ENCODE peak calls at places on chromosomes 3 and 15, in four cellular contexts. J is cardiac fibroblast, M is fibroblast of mammary gland, C is A549. T is an unnamed sample.

GRCh38 chr15:69175536-69175935 is 15.1 kb downstream of the GLCE start:
- DNase-seq in J (no peak), M (no peak), C (no peak), T (no peak)

GRCh38 chr15:90160781-90161727 is 40.1 kb upstream of the SEMA4B start:
- DNase-seq in J (no peak), M (no peak), C (peak), T (no peak)

GRCh38 chr3:55474213-55474632 is 12.9 kb downstream of the WNT5A start:
- DNase-seq in J (no peak), M (no peak), C (no peak), T (no peak)

GRCh38 chr3:177402533-177402932 is 205.3 kb upstream of the TBL1XR1 start:
- DNase-seq in J (no peak), M (no peak), C (no peak), T (no peak)

GRCh38 chr15:35738370-35738769 is 192.4 kb upstream of the DPH6 start:
- DNase-seq in J (peak), M (peak), C (no peak), T (no peak)

GRCh38 chr3:112303811-112304325 is 9.9 kb upstream of the SLC9C1 start:
- DNase-seq in J (peak), M (peak), C (no peak), T (no peak)

GRCh38 chr15:33027636-33028035 is 166.9 kb downstream of the FMN1 start:
- DNase-seq in J (no peak), M (no peak), C (no peak), T (no peak)

GRCh38 chr3:5186854-5187151 is 704 bp upstream of the EDEM1 start:
- DNase-seq in J (peak), M (peak), C (no peak), T (no peak)

GRCh38 chr3:23612296-23612891 is 193.4 kb upstream of the UBE2E1 start:
- DNase-seq in J (peak), M (peak), C (peak), T (no peak)

GRCh38 chr15:69755571-69756310 is 303.1 kb downstream of the RPLP1 start:
- DNase-seq in J (peak), M (peak), C (no peak), T (no peak)

GRCh38 chr3:196207833-196208607 is 3.2 kb downstream of the ZDHHC19 start:
- DNase-seq in J (no peak), M (peak), C (peak), T (no peak)

GRCh38 chr3:136042608-136043221 is 77.2 kb downstream of the PPP2R3A start:
- DNase-seq in J (peak), M (peak), C (peak), T (no peak)

GRCh38 chr3:112755845-112756671 is 90.6 kb downstream of the CD200R1L start:
- DNase-seq in J (no peak), M (no peak), C (no peak), T (no peak)

GRCh38 chr15:70210538-70210937 is 112.8 kb upstream of the TLE3 start:
- DNase-seq in J (no peak), M (no peak), C (no peak), T (no peak)

GRCh38 chr15:80991446-80991845 is 1.8 kb upstream of the MESD start:
- DNase-seq in J (peak), M (peak), C (no peak), T (no peak)

GRCh38 chr3:7621645-7622044 is 760.7 kb downstream of the GRM7 start:
- DNase-seq in J (no peak), M (no peak), C (no peak), T (no peak)

GRCh38 chr3:143963946-143964345 is 7.7 kb upstream of the DIPK2A start:
- DNase-seq in J (peak), M (peak), C (no peak), T (no peak)

GRCh38 chr3:188829577-188829976 is 342.2 kb upstream of the TPRG1 start:
- DNase-seq in J (no peak), M (no peak), C (no peak), T (no peak)

GRCh38 chr15:66893294-66893693 is 172.1 kb upstream of the SMAD3 start:
- DNase-seq in J (no peak), M (no peak), C (no peak), T (no peak)

GRCh38 chr3:72601049-72601448 is 247.2 kb downstream of the SHQ1 start:
- DNase-seq in J (no peak), M (no peak), C (no peak), T (no peak)

GRCh38 chr3:72597756-72598195 is 250.5 kb downstream of the SHQ1 start:
- DNase-seq in J (peak), M (no peak), C (peak), T (no peak)

GRCh38 chr3:72604287-72604686 is 244.0 kb downstream of the SHQ1 start:
- DNase-seq in J (no peak), M (no peak), C (no peak), T (no peak)

GRCh38 chr3:72598856-72599255 is 249.4 kb downstream of the SHQ1 start:
- DNase-seq in J (no peak), M (no peak), C (no peak), T (no peak)

DNA sequence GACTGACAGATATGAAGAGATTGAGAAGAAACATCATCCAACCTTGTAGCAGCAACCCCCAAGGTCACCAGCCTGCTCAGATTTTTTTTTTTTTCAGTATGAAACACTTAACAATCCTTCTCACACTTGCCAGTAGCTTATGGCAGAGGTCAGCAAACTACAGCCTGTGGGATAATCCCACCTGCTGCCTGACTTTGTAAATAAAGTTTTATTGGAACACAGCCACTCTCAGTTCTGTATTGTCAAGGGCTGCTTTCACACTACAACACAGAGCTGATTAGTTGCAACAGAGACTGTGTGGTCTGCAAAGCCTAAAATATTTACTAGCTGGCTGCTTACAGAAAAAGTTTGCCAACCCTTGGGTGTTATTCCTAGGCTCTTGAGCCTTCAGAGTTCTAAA is 246.3 kb downstream of the SHQ1 start:
- DNase-seq in J (no peak), M (no peak), C (no peak), T (no peak)
- TF ChIP-seq CTCF in J (no peak), M (no peak), C (no peak), T (no peak)

GRCh38 chr3:119559441-119559963 is at the start of gene CD80:
- DNase-seq in J (peak), M (peak), C (peak), T (peak)
- H3K4me3 ChIP-seq in J (no peak), M (no peak), C (no peak), T (no peak)

GRCh38 chr3:146187334-146187950 is 26.5 kb upstream of the PLOD2 start:
- DNase-seq in J (peak), M (peak), C (peak), T (no peak)
- TF ChIP-seq CTCF in J (peak), M (peak), C (peak), T (peak)

GRCh38 chr3:48663489-48664312 is 1.0 kb upstream of the CELSR3 start:
- DNase-seq in J (peak), M (peak), C (peak), T (peak)
- H3K4me3 ChIP-seq in J (peak), M (peak), C (peak), T (peak)

DNA sequence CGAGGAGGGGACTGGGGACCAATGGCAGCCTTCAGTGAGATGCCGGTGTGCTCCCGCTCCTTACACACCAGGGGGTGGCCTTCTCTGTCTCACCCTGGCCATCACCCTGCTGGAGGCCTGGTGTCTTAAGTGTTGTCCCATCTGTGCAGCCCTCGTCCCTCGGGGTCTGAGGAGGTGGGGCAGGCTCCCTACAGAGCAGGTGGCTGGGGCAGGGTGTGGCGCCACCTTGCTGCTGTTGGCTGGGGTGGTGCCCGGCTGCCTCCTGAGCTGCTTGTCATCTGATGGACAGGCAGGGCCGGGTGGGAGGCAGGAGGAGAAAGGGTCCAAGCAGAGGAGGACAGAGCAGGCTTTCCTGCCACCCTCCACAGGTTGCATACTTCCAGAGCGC is 25.9 kb downstream of the PTPN23 start:
- DNase-seq in J (no peak), M (no peak), C (no peak), T (no peak)
- TF ChIP-seq CTCF in J (no peak), M (no peak), C (no peak), T (no peak)

DNA sequence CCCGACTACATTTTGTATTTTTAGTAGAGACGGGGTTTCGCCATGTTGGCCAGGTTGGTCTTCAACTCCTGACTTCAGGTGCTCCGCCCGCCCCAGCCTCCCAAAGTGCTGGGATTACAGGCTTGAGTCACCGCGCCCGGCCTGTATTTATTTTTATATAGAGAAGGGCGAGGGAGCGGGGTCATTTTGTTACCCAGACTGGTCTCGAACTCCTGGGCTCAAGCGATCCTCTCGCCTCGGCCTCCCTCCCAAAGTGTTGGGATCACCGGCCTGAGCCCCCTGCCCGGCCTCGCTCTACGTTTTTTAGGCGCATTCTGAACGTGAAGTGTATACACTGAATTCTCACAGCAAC is 514 bp upstream of the PPP4R2 start:
- DNase-seq in J (no peak), M (no peak), C (no peak), T (no peak)
- H3K4me3 ChIP-seq in J (peak), M (peak), C (peak), T (peak)

GRCh38 chr3:194640829-194641228 is 7.6 kb upstream of the TMEM44 start:
- DNase-seq in J (peak), M (peak), C (peak), T (no peak)
- TF ChIP-seq CTCF in J (peak), M (peak), C (no peak), T (peak)

DNA sequence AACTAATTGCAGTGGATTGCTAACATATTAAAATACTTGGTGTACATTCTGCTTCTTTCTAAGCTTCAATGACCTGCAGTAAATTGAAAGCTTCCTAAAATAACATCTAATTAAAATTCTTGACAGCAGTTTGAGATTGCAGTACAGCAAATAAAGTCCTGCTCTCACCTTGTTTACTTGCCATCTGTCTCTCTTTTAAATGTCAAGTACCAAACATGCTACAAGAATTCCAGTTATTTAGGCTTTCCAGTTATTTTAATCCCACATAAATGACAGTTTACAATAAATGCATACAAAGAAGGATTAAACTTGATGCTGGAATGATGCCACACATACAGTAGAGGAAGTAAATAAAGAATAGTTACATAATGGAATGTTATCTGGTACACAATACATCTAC is 33.2 kb downstream of the CBLB start:
- DNase-seq in J (no peak), M (no peak), C (no peak), T (no peak)
- H3K4me3 ChIP-seq in J (no peak), M (no peak), C (no peak), T (no peak)